ENCODE peak calls at places on chromosome 6, in seven cellular contexts. K, W, M, Z, H, T and X are unnamed samples.

GRCh38 chr6:141484726-141485125 is 648.0 kb upstream of the GJE1 start:
- DNase-seq in K (no peak), W (no peak), M (no peak), Z (peak), H (no peak), T (no peak), X (no peak)

GRCh38 chr6:79466222-79466834 is 70.9 kb downstream of the LCA5 start:
- DNase-seq in K (no peak), W (no peak), M (peak), Z (peak), H (no peak), T (no peak), X (no peak)

GRCh38 chr6:160013987-160014868 is 45.3 kb downstream of the IGF2R start:
- DNase-seq in K (no peak), W (no peak), M (no peak), Z (no peak), H (no peak), T (peak), X (no peak)

GRCh38 chr6:51594981-51595380 is 492.4 kb downstream of the PKHD1 start:
- DNase-seq in K (no peak), W (no peak), M (no peak), Z (no peak), H (no peak), T (no peak), X (no peak)

GRCh38 chr6:36956111-36956820 is 1.7 kb downstream of the PI16 start:
- DNase-seq in K (no peak), W (no peak), M (peak), Z (no peak), H (no peak), T (no peak), X (no peak)

GRCh38 chr6:139342957-139343750 is 31.3 kb downstream of the CITED2 start:
- DNase-seq in K (no peak), W (no peak), M (no peak), Z (no peak), H (no peak), T (no peak), X (no peak)

GRCh38 chr6:56520218-56520617 is 122.5 kb downstream of the DST start:
- DNase-seq in K (no peak), W (no peak), M (no peak), Z (no peak), H (no peak), T (no peak), X (no peak)

GRCh38 chr6:13733178-13733851 is 21.7 kb upstream of the RANBP9 start:
- DNase-seq in K (no peak), W (peak), M (peak), Z (no peak), H (no peak), T (peak), X (peak)

GRCh38 chr6:113092795-113093194 is 745.7 kb downstream of the RFPL4B start:
- DNase-seq in K (no peak), W (no peak), M (no peak), Z (no peak), H (no peak), T (no peak), X (no peak)

GRCh38 chr6:45387236-45387635 is 9.5 kb upstream of the SUPT3H start:
- DNase-seq in K (no peak), W (no peak), M (no peak), Z (no peak), H (no peak), T (no peak), X (no peak)

GRCh38 chr6:4084444-4085328 is 5.7 kb upstream of the FAM217A start:
- DNase-seq in K (no peak), W (no peak), M (no peak), Z (peak), H (no peak), T (peak), X (no peak)

GRCh38 chr6:132511159-132511835 is 1.6 kb downstream of the STX7 start:
- DNase-seq in K (no peak), W (no peak), M (no peak), Z (no peak), H (no peak), T (no peak), X (no peak)

GRCh38 chr6:4712291-4712690 is 63.9 kb upstream of the CDYL start:
- DNase-seq in K (no peak), W (no peak), M (no peak), Z (no peak), H (no peak), T (no peak), X (no peak)

GRCh38 chr6:133553652-133554051 is 312.5 kb downstream of the EYA4 start:
- DNase-seq in K (no peak), W (no peak), M (peak), Z (peak), H (no peak), T (peak), X (no peak)

GRCh38 chr6:67653561-67653960 is 981.5 kb upstream of the ADGRB3 start:
- DNase-seq in K (no peak), W (no peak), M (no peak), Z (no peak), H (no peak), T (no peak), X (no peak)

GRCh38 chr6:130020106-130020851 is 1.9 kb downstream of the L3MBTL3 start:
- DNase-seq in K (no peak), W (peak), M (peak), Z (no peak), H (peak), T (peak), X (peak)

GRCh38 chr6:151679081-151679480 is 128.4 kb upstream of the ESR1 start:
- DNase-seq in K (no peak), W (no peak), M (no peak), Z (no peak), H (peak), T (peak), X (no peak)

GRCh38 chr6:135224037-135224647 is 43.0 kb downstream of the MYB start:
- DNase-seq in K (no peak), W (no peak), M (no peak), Z (no peak), H (no peak), T (no peak), X (no peak)

GRCh38 chr6:22471369-22471690 is 98.0 kb upstream of the HDGFL1 start:
- DNase-seq in K (no peak), W (no peak), M (no peak), Z (no peak), H (no peak), T (no peak), X (no peak)

GRCh38 chr6:103367212-103367611 is 1492.5 kb downstream of the HACE1 start:
- DNase-seq in K (no peak), W (no peak), M (no peak), Z (no peak), H (no peak), T (no peak), X (no peak)

GRCh38 chr6:99305021-99305554 is 44.4 kb downstream of the FAXC start:
- DNase-seq in K (no peak), W (no peak), M (no peak), Z (no peak), H (no peak), T (peak), X (no peak)

GRCh38 chr6:77037439-77037838 is 425.9 kb downstream of the HTR1B start:
- DNase-seq in K (no peak), W (no peak), M (no peak), Z (no peak), H (no peak), T (no peak), X (no peak)

GRCh38 chr6:164085552-164086325 is 671.2 kb downstream of the QKI start:
- DNase-seq in K (no peak), W (peak), M (no peak), Z (peak), H (no peak), T (peak), X (no peak)

GRCh38 chr6:36368921-36369880 is 18.3 kb downstream of the ETV7 start:
- DNase-seq in K (no peak), W (no peak), M (no peak), Z (no peak), H (no peak), T (no peak), X (no peak)

GRCh38 chr6:136980070-136980469 is 58.0 kb downstream of the SLC35D3 start:
- DNase-seq in K (no peak), W (no peak), M (no peak), Z (no peak), H (no peak), T (no peak), X (no peak)

GRCh38 chr6:30885999-30886896 is 1.9 kb downstream of the DDR1 start:
- DNase-seq in K (no peak), W (no peak), M (peak), Z (peak), H (no peak), T (peak), X (peak)

GRCh38 chr6:27791182-27791939 is 120.8 kb downstream of the OR2B2 start:
- DNase-seq in K (peak), W (peak), M (peak), Z (peak), H (peak), T (peak), X (no peak)

GRCh38 chr6:83292900-83293843 is 100.0 kb downstream of the RWDD2A start:
- DNase-seq in K (no peak), W (no peak), M (no peak), Z (no peak), H (no peak), T (no peak), X (no peak)